ENCODE peak calls at places on chromosomes 5 and 9, in six cellular contexts. X, I, V, U, D and H are unnamed samples.

GRCh38 chr5:164175083-164175482 is 669.7 kb downstream of the MAT2B start:
- DNase-seq in D (peak), I (no peak), U (no peak), X (no peak), V (no peak), H (no peak)

GRCh38 chr9:137454145-137454505 is 5.0 kb downstream of the NSMF start:
- DNase-seq in V (peak), X (peak), D (no peak), U (peak), I (peak), H (no peak)

GRCh38 chr9:95820076-95820475 is 55.4 kb upstream of the ERCC6L2 start:
- DNase-seq in D (no peak), U (no peak), I (no peak), X (no peak), V (no peak), H (no peak)

GRCh38 chr9:134522502-134522848 is 119.1 kb upstream of the COL5A1 start:
- DNase-seq in V (no peak), D (no peak), X (no peak), I (no peak), U (no peak), H (no peak)

GRCh38 chr9:92563701-92564100 is 27.9 kb upstream of the ECM2 start:
- DNase-seq in V (no peak), D (no peak), X (no peak), U (no peak), I (no peak), H (no peak)

GRCh38 chr5:66652818-66653217 is 56.6 kb downstream of the MAST4 start:
- DNase-seq in I (no peak), D (no peak), X (no peak), V (no peak), U (no peak), H (no peak)

GRCh38 chr9:95857122-95857521 is 18.4 kb upstream of the ERCC6L2 start:
- DNase-seq in D (peak), I (no peak), U (no peak), X (no peak), V (no peak), H (no peak)

GRCh38 chr5:172902497-172903472 is 56.4 kb upstream of the RPL26L1 start:
- DNase-seq in V (no peak), U (peak), X (no peak), I (no peak), D (peak), H (peak)

GRCh38 chr9:2722715-2723114 is 5.4 kb downstream of the KCNV2 start:
- DNase-seq in U (no peak), X (no peak), I (no peak), V (no peak), D (peak), H (no peak)

GRCh38 chr9:98080346-98080745 is 23.8 kb downstream of the NANS start:
- DNase-seq in D (no peak), U (no peak), V (no peak), X (no peak), I (no peak), H (no peak)

GRCh38 chr5:116492016-116492623 is 82.5 kb downstream of the SEMA6A start:
- DNase-seq in D (peak), U (no peak), X (peak), V (no peak), I (no peak), H (no peak)